ENCODE peak calls at places on chromosomes 6 and 20, in ten cellular contexts. One of them, this sample, is unnamed.

GRCh38 chr6:14726816-14727493 is 518.9 kb upstream of the JARID2 start:
- DNase-seq in smooth muscle cell of the brain vasculature: no peak
- DNase-seq in HT-29: no peak
- DNase-seq in M059J: no peak
- DNase-seq in G401: no peak
- DNase-seq in ecto neural progenitor cell: no peak
- DNase-seq in GM23338: no peak
- DNase-seq in epithelial cell of esophagus: no peak
- DNase-seq in AG10803: peak
- DNase-seq in HS-27A: no peak
- DNase-seq in this sample: no peak

GRCh38 chr20:64040231-64041039 is 4.5 kb downstream of the C20orf204 start:
- DNase-seq in smooth muscle cell of the brain vasculature: no peak
- DNase-seq in HT-29: no peak
- DNase-seq in M059J: no peak
- DNase-seq in G401: no peak
- DNase-seq in ecto neural progenitor cell: no peak
- DNase-seq in GM23338: no peak
- DNase-seq in epithelial cell of esophagus: no peak
- DNase-seq in AG10803: no peak
- DNase-seq in HS-27A: no peak
- DNase-seq in this sample: no peak

GRCh38 chr6:139757766-139758655 is 383.6 kb upstream of the CITED2 start:
- DNase-seq in smooth muscle cell of the brain vasculature: no peak
- DNase-seq in HT-29: no peak
- DNase-seq in M059J: peak
- DNase-seq in G401: no peak
- DNase-seq in ecto neural progenitor cell: no peak
- DNase-seq in GM23338: no peak
- DNase-seq in epithelial cell of esophagus: no peak
- DNase-seq in AG10803: peak
- DNase-seq in HS-27A: no peak
- DNase-seq in this sample: peak

GRCh38 chr6:17542243-17542642 is 57.9 kb upstream of the FAM8A1 start:
- DNase-seq in smooth muscle cell of the brain vasculature: no peak
- DNase-seq in HT-29: no peak
- DNase-seq in M059J: no peak
- DNase-seq in G401: no peak
- DNase-seq in ecto neural progenitor cell: no peak
- DNase-seq in GM23338: no peak
- DNase-seq in epithelial cell of esophagus: no peak
- DNase-seq in AG10803: no peak
- DNase-seq in HS-27A: no peak
- DNase-seq in this sample: no peak

GRCh38 chr6:34709386-34709785 is 12.8 kb upstream of the ILRUN start:
- DNase-seq in smooth muscle cell of the brain vasculature: no peak
- DNase-seq in HT-29: no peak
- DNase-seq in M059J: peak
- DNase-seq in G401: peak
- DNase-seq in ecto neural progenitor cell: no peak
- DNase-seq in GM23338: no peak
- DNase-seq in epithelial cell of esophagus: peak
- DNase-seq in AG10803: peak
- DNase-seq in HS-27A: no peak
- DNase-seq in this sample: peak

GRCh38 chr20:64192406-64192805 is 28.2 kb downstream of the MYT1 start:
- DNase-seq in smooth muscle cell of the brain vasculature: no peak
- DNase-seq in HT-29: no peak
- DNase-seq in M059J: no peak
- DNase-seq in G401: no peak
- DNase-seq in ecto neural progenitor cell: peak
- DNase-seq in GM23338: peak
- DNase-seq in epithelial cell of esophagus: no peak
- DNase-seq in AG10803: no peak
- DNase-seq in HS-27A: no peak
- DNase-seq in this sample: no peak

GRCh38 chr6:169868458-169868857 is 117.0 kb downstream of the ERMARD start:
- DNase-seq in smooth muscle cell of the brain vasculature: no peak
- DNase-seq in HT-29: no peak
- DNase-seq in M059J: no peak
- DNase-seq in G401: no peak
- DNase-seq in ecto neural progenitor cell: no peak
- DNase-seq in GM23338: no peak
- DNase-seq in epithelial cell of esophagus: no peak
- DNase-seq in AG10803: no peak
- DNase-seq in HS-27A: no peak
- DNase-seq in this sample: no peak

GRCh38 chr20:59770270-59770669 is 163.2 kb downstream of the SYCP2 start:
- DNase-seq in smooth muscle cell of the brain vasculature: no peak
- DNase-seq in HT-29: peak
- DNase-seq in M059J: no peak
- DNase-seq in G401: peak
- DNase-seq in ecto neural progenitor cell: no peak
- DNase-seq in GM23338: peak
- DNase-seq in epithelial cell of esophagus: no peak
- DNase-seq in AG10803: no peak
- DNase-seq in HS-27A: no peak
- DNase-seq in this sample: no peak

GRCh38 chr6:136326038-136326561 is 36.5 kb upstream of the BCLAF1 start:
- DNase-seq in smooth muscle cell of the brain vasculature: no peak
- DNase-seq in HT-29: no peak
- DNase-seq in M059J: peak
- DNase-seq in G401: peak
- DNase-seq in ecto neural progenitor cell: no peak
- DNase-seq in GM23338: no peak
- DNase-seq in epithelial cell of esophagus: peak
- DNase-seq in AG10803: peak
- DNase-seq in HS-27A: no peak
- DNase-seq in this sample: no peak

GRCh38 chr20:33296206-33296605 is 13.2 kb downstream of the BPIFB1 start:
- DNase-seq in smooth muscle cell of the brain vasculature: no peak
- DNase-seq in HT-29: no peak
- DNase-seq in M059J: no peak
- DNase-seq in G401: no peak
- DNase-seq in ecto neural progenitor cell: no peak
- DNase-seq in GM23338: no peak
- DNase-seq in epithelial cell of esophagus: no peak
- DNase-seq in AG10803: peak
- DNase-seq in HS-27A: no peak
- DNase-seq in this sample: peak

GRCh38 chr6:25024821-25025220 is 89.1 kb upstream of the RIPOR2 start:
- DNase-seq in smooth muscle cell of the brain vasculature: no peak
- DNase-seq in HT-29: no peak
- DNase-seq in M059J: no peak
- DNase-seq in G401: no peak
- DNase-seq in ecto neural progenitor cell: no peak
- DNase-seq in GM23338: no peak
- DNase-seq in epithelial cell of esophagus: peak
- DNase-seq in AG10803: no peak
- DNase-seq in HS-27A: no peak
- DNase-seq in this sample: no peak

GRCh38 chr6:9540126-9540525 is 874.7 kb downstream of the TFAP2A start:
- DNase-seq in smooth muscle cell of the brain vasculature: no peak
- DNase-seq in HT-29: no peak
- DNase-seq in M059J: no peak
- DNase-seq in G401: peak
- DNase-seq in ecto neural progenitor cell: no peak
- DNase-seq in GM23338: no peak
- DNase-seq in epithelial cell of esophagus: no peak
- DNase-seq in AG10803: peak
- DNase-seq in HS-27A: no peak
- DNase-seq in this sample: no peak

This sample was measured in stromal cell of bone marrow.